ENCODE peak calls at places on chromosomes 7 and 10, in four cellular contexts. G is mammary epithelial cell; A is PC-9; D is CD8-positive, alpha-beta T cell. C is an unnamed sample. For H3K36me3, the result is how much of the 10 kb centered on the place peaks cover.

GRCh38 chr7:102433319-102434038 is at the start of gene ORAI2:
- DNase-seq in D (peak), A (no peak), G (peak), C (peak)

GRCh38 chr7:126656165-126656564 is 596.6 kb downstream of the GRM8 start:
- DNase-seq in D (no peak), G (no peak), A (no peak), C (no peak)

GRCh38 chr10:14823966-14824365 is 13.9 kb downstream of the CDNF start:
- DNase-seq in D (no peak), A (no peak), G (no peak), C (no peak)

GRCh38 chr10:11813855-11814557 is 9.2 kb upstream of the PROSER2 start:
- DNase-seq in G (no peak), A (peak), D (no peak), C (no peak)

GRCh38 chr10:35913628-35914027 is 271.5 kb upstream of the FZD8 start:
- DNase-seq in A (no peak), D (no peak), G (peak), C (no peak)

GRCh38 chr10:43817368-43817767 is 168.7 kb upstream of the ZNF32 start:
- DNase-seq in D (no peak), G (no peak), A (no peak), C (no peak)

GRCh38 chr7:1575809-1576208 is 6.0 kb upstream of the PSMG3 start:
- DNase-seq in G (no peak), D (no peak), A (no peak), C (no peak)

GRCh38 chr10:5088703-5089261 is 5.4 kb upstream of the AKR1C3 start:
- DNase-seq in G (no peak), D (no peak), A (no peak), C (no peak)

GRCh38 chr7:44980393-44981034 is 1.7 kb upstream of the MYO1G start:
- DNase-seq in G (no peak), D (no peak), A (no peak), C (peak)

GRCh38 chr7:130961128-130961601 is 227.2 kb upstream of the KLF14 start:
- DNase-seq in A (no peak), D (no peak), G (peak), C (peak)

GRCh38 chr7:67773081-67773480 is 776.4 kb downstream of the TYW1 start:
- DNase-seq in G (no peak), A (no peak), D (no peak), C (no peak)

GRCh38 chr10:47413531-47414226 is 29.6 kb upstream of the ZNF488 start:
- DNase-seq in G (no peak), D (no peak), A (no peak), C (no peak)

GRCh38 chr7:98662289-98662688 is 45.2 kb downstream of the NPTX2 start:
- DNase-seq in G (no peak), A (no peak), D (no peak), C (no peak)

GRCh38 chr7:23000597-23001360 is 13.2 kb downstream of the HYCC1 start:
- DNase-seq in G (no peak), D (no peak), A (no peak), C (no peak)

GRCh38 chr7:149704507-149704906 is 68.9 kb downstream of the ZNF467 start:
- DNase-seq in G (no peak), A (no peak), D (no peak), C (no peak)

GRCh38 chr7:18361756-18362155 is 133.8 kb upstream of the HDAC9 start:
- DNase-seq in G (no peak), D (no peak), A (no peak), C (no peak)

GRCh38 chr10:132868995-132869394 is 73.4 kb downstream of the CFAP46 start:
- DNase-seq in A (no peak), G (no peak), D (no peak), C (no peak)

GRCh38 chr10:104582966-104583365 is 58.1 kb upstream of the SORCS3 start:
- DNase-seq in D (no peak), A (no peak), G (no peak), C (no peak)

GRCh38 chr7:137657476-137658193 is 189.1 kb downstream of the DGKI start:
- DNase-seq in D (no peak), A (no peak), G (no peak), C (no peak)

GRCh38 chr7:11261470-11261869 is 287.8 kb downstream of the PHF14 start:
- DNase-seq in G (peak), D (no peak), A (peak), C (no peak)

GRCh38 chr7:94223375-94224084 is 171.2 kb upstream of the COL1A2 start:
- DNase-seq in G (peak), D (no peak), A (no peak), C (no peak)
- H3K27ac ChIP-seq in G (no peak), D (no peak), A (no peak), C (no peak)

GRCh38 chr7:100836812-100837098 is 9.4 kb upstream of the EPHB4 start:
- DNase-seq in G (no peak), A (no peak), D (no peak), C (no peak)

GRCh38 chr7:100839361-100839760 is 12.0 kb upstream of the EPHB4 start:
- DNase-seq in D (no peak), G (no peak), A (no peak), C (no peak)

GRCh38 chr7:100840470-100841100 is 11.9 kb upstream of the SLC12A9 start:
- DNase-seq in A (no peak), D (no peak), G (no peak), C (no peak)

GRCh38 chr7:100835903-100836811 is 8.8 kb upstream of the EPHB4 start:
- DNase-seq in D (no peak), A (no peak), G (peak), C (no peak)

GRCh38 chr7:100837099-100837836 is 9.9 kb upstream of the EPHB4 start:
- DNase-seq in D (peak), G (peak), A (peak), C (peak)
- H3K4me3 ChIP-seq in D (peak), G (peak), A (peak), C (peak)

GRCh38 chr10:16748749-16749148 is 68.5 kb downstream of the RSU1 start:
- DNase-seq in G (no peak), A (no peak), D (no peak), C (no peak)

GRCh38 chr10:16750461-16750860 is 66.8 kb downstream of the RSU1 start:
- DNase-seq in D (no peak), A (no peak), G (no peak), C (no peak)

GRCh38 chr10:16754765-16755164 is 62.5 kb downstream of the RSU1 start:
- DNase-seq in G (no peak), D (no peak), A (no peak), C (no peak)

GRCh38 chr10:16751244-16751643 is 66.0 kb downstream of the RSU1 start:
- DNase-seq in A (no peak), D (no peak), G (no peak), C (no peak)

DNA sequence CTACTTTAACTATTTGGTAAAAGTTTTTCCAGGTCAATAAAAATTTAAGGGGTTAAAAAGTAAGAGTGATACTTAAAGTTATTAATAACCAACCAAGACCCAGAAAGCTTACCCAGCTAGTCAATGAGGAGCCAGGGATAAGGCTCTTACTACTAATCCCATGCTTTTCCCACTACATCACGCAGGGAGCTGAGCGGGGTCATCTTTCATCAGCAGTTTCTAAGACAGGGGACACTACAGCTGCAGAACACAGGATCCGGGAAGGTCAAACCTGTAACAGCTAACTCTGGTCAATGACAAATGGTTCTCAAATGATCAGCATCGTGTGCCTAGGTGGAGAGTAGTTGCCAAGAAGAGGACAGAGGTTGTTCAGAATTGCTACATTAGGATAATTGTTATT is 65.1 kb downstream of the RSU1 start:
- DNase-seq in A (no peak), G (no peak), D (no peak), C (no peak)
- H3K36me3 ChIP-seq in A (under half), G (under half), D (under half), C (under half)

GRCh38 chr10:119667562-119668328 is 16.6 kb downstream of the BAG3 start:
- DNase-seq in D (no peak), G (peak), A (peak), C (no peak)
- H3K27ac ChIP-seq in D (no peak), G (peak), A (peak), C (no peak)

GRCh38 chr7:17247357-17247756 is 51.1 kb upstream of the AHR start:
- DNase-seq in D (no peak), G (no peak), A (no peak), C (no peak)
- H3K4me3 ChIP-seq in D (no peak), G (no peak), A (no peak), C (no peak)

DNA sequence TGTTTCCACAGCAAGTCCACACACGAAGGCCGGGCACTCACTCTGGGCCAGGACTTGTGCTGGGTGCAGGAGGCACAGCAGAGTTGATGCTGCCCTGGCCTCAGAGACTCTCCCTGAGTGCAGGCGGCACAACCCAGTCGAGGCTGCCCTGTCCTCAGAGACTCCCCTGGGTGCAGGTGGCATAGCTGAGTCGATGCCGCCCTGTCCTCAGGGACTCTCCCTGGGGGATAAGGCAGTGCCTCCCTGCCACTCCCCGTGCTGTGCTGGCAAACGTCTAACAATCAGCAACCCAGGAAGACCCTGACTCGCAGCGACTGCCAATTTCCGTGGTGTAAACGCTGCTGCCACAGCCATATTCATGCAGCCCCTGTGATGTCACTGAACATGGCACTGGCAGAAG is 93.1 kb downstream of the PDGFA start:
- DNase-seq in A (no peak), G (no peak), D (no peak), C (no peak)
- H3K36me3 ChIP-seq in A (under half), G (under half), D (under half), C (under half)

GRCh38 chr10:71231196-71231595 is 18.8 kb downstream of the UNC5B start:
- DNase-seq in G (no peak), D (no peak), A (no peak), C (no peak)

GRCh38 chr10:71233491-71233892 is 21.1 kb downstream of the UNC5B start:
- DNase-seq in A (no peak), D (no peak), G (no peak), C (no peak)

GRCh38 chr10:71234017-71234894 is 21.9 kb downstream of the UNC5B start:
- DNase-seq in A (no peak), G (no peak), D (no peak), C (no peak)

GRCh38 chr10:71230656-71231025 is 18.3 kb downstream of the UNC5B start:
- DNase-seq in A (no peak), G (no peak), D (no peak), C (no peak)

GRCh38 chr10:71232089-71232998 is 20.0 kb downstream of the UNC5B start:
- DNase-seq in D (no peak), A (no peak), G (no peak), C (no peak)
- H3K27ac ChIP-seq in D (no peak), A (no peak), G (no peak), C (no peak)

GRCh38 chr7:27092753-27093097 is 3.1 kb downstream of the HOXA1 start:
- DNase-seq in D (no peak), A (no peak), G (no peak), C (no peak)

GRCh38 chr7:27095897-27096755 is at the start of gene HOXA1:
- DNase-seq in D (peak), A (no peak), G (peak), C (peak)

GRCh38 chr7:27096756-27097514 is 1.1 kb upstream of the HOXA1 start:
- DNase-seq in G (peak), D (no peak), A (no peak), C (no peak)

GRCh38 chr7:27094304-27095049 is 1.3 kb downstream of the HOXA1 start:
- DNase-seq in D (no peak), G (no peak), A (no peak), C (no peak)

DNA sequence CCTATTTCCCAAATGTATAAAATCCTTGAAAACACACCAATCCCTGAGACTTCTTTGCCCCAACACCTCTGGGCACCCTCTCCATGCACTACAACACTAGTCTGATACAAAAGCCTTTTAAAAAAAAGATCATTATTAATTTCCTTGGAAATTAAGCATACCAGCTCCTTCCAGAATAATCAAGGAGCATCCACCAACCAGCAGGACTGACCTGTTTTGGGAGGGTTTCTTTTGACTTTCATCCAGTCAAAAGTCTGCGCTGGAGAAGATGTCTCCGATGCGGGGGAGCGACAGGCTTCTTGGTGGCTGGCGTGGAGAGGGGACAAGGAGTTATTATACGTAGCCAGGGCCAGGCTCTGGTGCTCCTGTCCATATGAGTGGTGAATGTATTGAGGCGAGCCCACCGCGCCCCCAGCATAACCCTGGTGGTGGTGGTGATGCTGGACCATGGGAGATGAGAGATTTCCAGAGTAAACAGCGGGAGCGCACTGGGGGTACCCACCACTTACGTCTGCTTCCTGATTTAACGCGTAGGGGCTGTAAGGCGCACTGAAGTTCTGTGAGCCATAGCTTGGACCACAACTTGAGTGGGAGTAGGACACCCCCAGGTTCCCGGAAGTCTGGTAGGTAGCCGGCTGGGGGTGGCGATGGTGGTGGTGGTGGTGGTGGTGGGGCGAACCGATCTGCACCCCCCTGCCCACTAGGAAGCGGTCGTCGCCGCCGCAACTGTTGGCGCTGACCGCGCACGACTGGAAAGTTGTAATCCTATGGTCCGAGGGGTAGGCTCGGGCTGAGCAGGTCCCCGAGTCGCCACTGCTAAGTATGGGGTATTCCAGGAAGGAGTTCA is 527 bp downstream of the HOXA1 start:
- DNase-seq in A (no peak), D (no peak), G (peak), C (no peak)
- H3K4me3 ChIP-seq in A (no peak), D (peak), G (peak), C (peak)

DNA sequence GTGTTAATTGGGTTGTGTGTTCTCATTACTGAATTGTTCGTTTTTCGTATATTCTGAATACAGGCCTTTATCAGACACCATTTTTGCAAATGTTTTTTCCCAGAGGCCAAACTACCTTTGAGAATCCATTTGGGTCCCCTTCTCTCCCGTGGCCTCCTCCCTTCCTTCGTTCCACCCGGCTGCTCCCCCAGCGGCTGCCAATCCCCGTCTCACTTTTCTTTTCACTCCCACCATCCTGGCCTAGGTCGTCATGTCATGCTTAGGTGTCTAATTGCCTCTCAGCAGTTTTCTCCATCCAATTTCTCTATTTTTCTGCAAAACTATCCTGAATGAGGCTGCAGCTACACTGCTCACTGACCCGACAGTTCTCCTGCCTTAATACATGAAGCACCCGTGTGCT is 17.9 kb downstream of the PITRM1 start:
- DNase-seq in G (no peak), D (no peak), A (no peak), C (no peak)
- H3K36me3 ChIP-seq in G (under half), D (half or more), A (under half), C (half or more)

C was measured in CD4-positive, CD25-positive, alpha-beta regulatory T cell.